ENCODE peak calls at places on chromosome 18, in four cellular contexts. D is cardiac fibroblast, P is WTC11, H is endothelial cell. I is an unnamed sample.

GRCh38 chr18:10143601-10144000 is 229.8 kb downstream of the VAPA start:
- DNase-seq in D (no peak), P (no peak), H (no peak), I (no peak)

GRCh38 chr18:78309945-78310344 is 669.7 kb upstream of the SALL3 start:
- DNase-seq in D (no peak), P (no peak), H (no peak), I (no peak)

GRCh38 chr18:55284614-55285013 is 303.4 kb downstream of the TCF4 start:
- DNase-seq in D (no peak), P (no peak), H (no peak), I (no peak)

GRCh38 chr18:23131693-23132319 is 3.5 kb upstream of the CABLES1 start:
- DNase-seq in D (peak; percentile 91), P (peak; percentile 44), H (peak; percentile 73), I (no peak)

GRCh38 chr18:67599277-67599676 is 82.8 kb upstream of the DSEL start:
- DNase-seq in D (peak; percentile 29), P (no peak), H (no peak), I (no peak)

GRCh38 chr18:79890638-79891037 is 60.8 kb downstream of the SLC66A2 start:
- DNase-seq in D (no peak), P (no peak), H (no peak), I (no peak)

GRCh38 chr18:54323970-54324369 is 33.7 kb downstream of the STARD6 start:
- DNase-seq in D (no peak), P (no peak), H (no peak), I (no peak)

GRCh38 chr18:11411021-11411420 is 198.4 kb upstream of the SLC35G4 start:
- DNase-seq in D (no peak), P (no peak), H (no peak), I (no peak)

GRCh38 chr18:8943900-8944870 is 158.3 kb upstream of the NDUFV2 start:
- DNase-seq in D (peak; percentile 69), P (no peak), H (no peak), I (no peak)

GRCh38 chr18:74826560-74826959 is 228.9 kb downstream of the ZNF407 start:
- DNase-seq in D (no peak), P (no peak), H (no peak), I (no peak)

GRCh38 chr18:506264-506663 is 5.8 kb upstream of the COLEC12 start:
- DNase-seq in D (no peak), P (no peak), H (no peak), I (no peak)

GRCh38 chr18:54983041-54983686 is 23.9 kb upstream of the CCDC68 start:
- DNase-seq in D (peak; percentile 80), P (no peak), H (no peak), I (no peak)

GRCh38 chr18:8747440-8747937 is 42.1 kb downstream of the MTCL1 start:
- DNase-seq in D (peak; percentile 88), P (no peak), H (no peak), I (no peak)

GRCh38 chr18:5253910-5254309 is 41.6 kb downstream of the ZBTB14 start:
- DNase-seq in D (no peak), P (no peak), H (no peak), I (no peak)

GRCh38 chr18:36025025-36025424 is 42.3 kb downstream of the RPRD1A start:
- DNase-seq in D (peak; percentile 66), P (no peak), H (no peak), I (no peak)

GRCh38 chr18:8791171-8791651 is 85.9 kb downstream of the MTCL1 start:
- DNase-seq in D (no peak), P (no peak), H (no peak), I (no peak)

GRCh38 chr18:28541941-28542340 is 365.0 kb upstream of the CDH2 start:
- DNase-seq in D (no peak), P (no peak), H (no peak), I (no peak)

GRCh38 chr18:47756364-47757016 is 174.0 kb downstream of the SMAD2 start:
- DNase-seq in D (peak; percentile 59), P (peak; percentile 83), H (peak; percentile 84), I (peak; percentile 37)

GRCh38 chr18:28115149-28115550 is 61.8 kb downstream of the CDH2 start:
- DNase-seq in D (peak; percentile 72), P (no peak), H (no peak), I (no peak)

GRCh38 chr18:32349728-32350395 is 120.8 kb downstream of the GAREM1 start:
- DNase-seq in D (peak; percentile 98), P (no peak), H (no peak), I (no peak)

GRCh38 chr18:29225351-29225750 is 1048.4 kb upstream of the CDH2 start:
- DNase-seq in D (peak; percentile 16), P (no peak), H (no peak), I (no peak)

GRCh38 chr18:64100136-64100922 is 48.6 kb downstream of the LINC00305 start:
- DNase-seq in D (no peak), P (no peak), H (no peak), I (no peak)

GRCh38 chr18:29430416-29430815 is 1253.5 kb upstream of the CDH2 start:
- DNase-seq in D (peak; percentile 4), P (no peak), H (no peak), I (no peak)

GRCh38 chr18:35050004-35050623 is 8.9 kb downstream of the MAPRE2 start:
- DNase-seq in D (peak; percentile 33), P (no peak), H (no peak), I (no peak)

GRCh38 chr18:35334821-35335220 is 9.4 kb downstream of the ZNF24 start:
- DNase-seq in D (peak; percentile 32), P (no peak), H (no peak), I (no peak)

GRCh38 chr18:4888251-4888650 is 308.8 kb downstream of the AKAIN1 start:
- DNase-seq in D (no peak), P (no peak), H (no peak), I (no peak)

GRCh38 chr18:45059695-45060094 is 379.0 kb downstream of the SETBP1 start:
- DNase-seq in D (peak; percentile 45), P (no peak), H (no peak), I (no peak)

GRCh38 chr18:4224031-4224704 is 230.9 kb downstream of the DLGAP1 start:
- DNase-seq in D (no peak), P (no peak), H (no peak), I (no peak)

GRCh38 chr18:63540131-63540530 is 2.0 kb upstream of the SERPINB12 start:
- DNase-seq in D (peak; percentile 49), P (no peak), H (no peak), I (no peak)

GRCh38 chr18:55141318-55141717 is 182.1 kb upstream of the CCDC68 start:
- DNase-seq in D (no peak), P (no peak), H (no peak), I (no peak)

GRCh38 chr18:7382631-7383335 is 151.9 kb downstream of the LRRC30 start:
- DNase-seq in D (no peak), P (no peak), H (no peak), I (no peak)

GRCh38 chr18:24019641-24020331 is 5.2 kb downstream of the TTC39C start:
- DNase-seq in D (no peak), P (no peak), H (no peak), I (no peak)

GRCh38 chr18:48769006-48769646 is 181.6 kb downstream of the SMAD7 start:
- DNase-seq in D (no peak), P (no peak), H (no peak), I (no peak)
- TF ChIP-seq CTCF in D (peak; percentile 10), P (no peak), H (no peak), I (no peak)

DNA sequence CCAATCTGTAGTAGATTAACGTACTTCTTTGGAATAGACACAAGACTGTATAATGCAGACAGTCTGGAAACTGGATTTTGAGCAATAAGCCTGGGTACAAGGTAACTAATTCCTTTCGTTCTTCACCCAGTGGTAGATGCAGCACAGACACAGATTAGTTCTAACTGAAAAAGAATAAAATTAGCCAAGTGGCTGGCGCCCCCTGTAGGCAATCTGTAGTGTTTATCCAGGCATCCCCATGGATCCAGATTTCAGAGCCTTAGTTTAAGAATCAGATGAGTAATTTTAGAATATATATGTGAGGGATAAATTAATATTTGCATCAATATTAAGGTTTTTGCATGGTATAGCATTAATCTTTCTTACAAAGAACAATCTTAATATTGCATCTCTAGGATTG is 563.9 kb downstream of the DCC start:
- DNase-seq in D (peak; percentile 1), P (peak; percentile 64), H (peak; percentile 58), I (no peak)
- TF ChIP-seq CTCF in D (no peak), P (peak; percentile 73), H (peak; percentile 89), I (no peak)

GRCh38 chr18:50581517-50581916 is 21.6 kb downstream of the MAPK4 start:
- DNase-seq in D (no peak), P (no peak), H (no peak), I (no peak)

GRCh38 chr18:50582500-50582899 is 22.6 kb downstream of the MAPK4 start:
- DNase-seq in D (no peak), P (no peak), H (no peak), I (no peak)

GRCh38 chr18:50590625-50591024 is 30.7 kb downstream of the MAPK4 start:
- DNase-seq in D (no peak), P (no peak), H (no peak), I (no peak)

DNA sequence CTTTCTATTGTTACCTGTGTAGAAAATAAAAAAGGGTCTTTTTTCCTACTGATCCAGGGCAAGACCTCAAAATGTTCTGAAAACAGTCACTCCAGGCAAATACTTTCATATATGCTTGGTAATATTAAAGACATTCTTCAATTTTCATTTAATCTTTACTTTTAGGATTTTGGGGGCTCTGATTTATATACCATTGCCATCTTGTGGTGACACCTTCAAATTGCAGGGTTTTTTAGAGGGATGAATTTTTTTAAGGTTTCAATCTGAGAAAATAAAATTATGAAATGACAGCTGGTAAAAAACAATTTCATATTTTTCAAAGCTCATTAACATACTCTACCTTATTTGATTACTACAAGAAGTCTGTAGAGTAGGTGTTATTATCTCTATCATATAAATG is 26.8 kb downstream of the MAPK4 start:
- DNase-seq in D (no peak), P (no peak), H (no peak), I (no peak)
- TF ChIP-seq CTCF in D (peak; percentile 17), P (no peak), H (peak; percentile 84), I (no peak)

GRCh38 chr18:61580061-61580460 is 246.8 kb downstream of the CDH20 start:
- DNase-seq in D (no peak), P (no peak), H (no peak), I (no peak)

GRCh38 chr18:61579581-61579980 is 246.4 kb downstream of the CDH20 start:
- DNase-seq in D (no peak), P (no peak), H (no peak), I (no peak)

GRCh38 chr18:61583548-61583947 is 250.3 kb downstream of the CDH20 start:
- DNase-seq in D (no peak), P (no peak), H (no peak), I (no peak)

GRCh38 chr18:61581578-61582204 is 248.5 kb downstream of the CDH20 start:
- DNase-seq in D (peak; percentile 69), P (peak; percentile 93), H (peak; percentile 90), I (peak; percentile 50)

GRCh38 chr18:61582205-61582710 is 249.0 kb downstream of the CDH20 start:
- DNase-seq in D (no peak), P (no peak), H (no peak), I (no peak)
- TF ChIP-seq CTCF in D (no peak), P (no peak), H (peak; percentile 48), I (no peak)

GRCh38 chr18:76572517-76573247 is 77.6 kb upstream of the ZNF516 start:
- DNase-seq in D (no peak), P (no peak), H (no peak), I (no peak)
- TF ChIP-seq CTCF in D (no peak), P (no peak), H (no peak), I (no peak)

I was measured in activated B cell treated with CpG ODN at 0.5 μM for 24 hours.